ENCODE peak calls at places on chromosomes 7 and 10, in ten cellular contexts. P is caudate nucleus, L is heart left ventricle, D is mammary epithelial cell, T is GM23248, O is brain microvascular endothelial cell, E is psoas muscle, M is AG04450, N is hepatocyte, U is SK-N-SH. B is an unnamed sample.

GRCh38 chr10:96366508-96366907 is 7.7 kb upstream of the OPALIN start:
- DNase-seq in P (no peak), L (no peak), D (no peak), T (no peak), O (no peak), E (no peak), M (peak), N (no peak), U (no peak), B (no peak)

GRCh38 chr10:76080991-76081390 is 649.6 kb downstream of the LRMDA start:
- DNase-seq in P (no peak), L (no peak), D (peak), T (peak), O (peak), E (no peak), M (no peak), N (no peak), U (no peak), B (no peak)

GRCh38 chr10:69801094-69801433 is 642 bp upstream of the COL13A1 start:
- DNase-seq in P (no peak), L (peak), D (peak), T (peak), O (peak), E (peak), M (no peak), N (peak), U (peak), B (no peak)

GRCh38 chr7:143407296-143408246 is 1.1 kb downstream of the EPHA1 start:
- DNase-seq in P (no peak), L (no peak), D (no peak), T (no peak), O (no peak), E (no peak), M (no peak), N (no peak), U (no peak), B (no peak)

GRCh38 chr7:22934023-22934422 is 79.9 kb downstream of the HYCC1 start:
- DNase-seq in P (no peak), L (no peak), D (no peak), T (peak), O (no peak), E (no peak), M (no peak), N (no peak), U (no peak), B (no peak)

GRCh38 chr7:146359181-146359580 is 242.6 kb downstream of the CNTNAP2 start:
- DNase-seq in P (no peak), L (no peak), D (no peak), T (no peak), O (peak), E (no peak), M (no peak), N (no peak), U (no peak), B (no peak)

GRCh38 chr10:22846294-22846693 is 81.6 kb upstream of the ARMC3 start:
- DNase-seq in P (no peak), L (no peak), D (no peak), T (no peak), O (no peak), E (no peak), M (no peak), N (no peak), U (no peak), B (no peak)

GRCh38 chr10:126749030-126749655 is 78.7 kb upstream of the C10orf90 start:
- DNase-seq in P (peak), L (peak), D (peak), T (peak), O (peak), E (peak), M (peak), N (peak), U (peak), B (peak)

GRCh38 chr10:62095341-62096071 is 173.1 kb downstream of the RTKN2 start:
- DNase-seq in P (peak), L (no peak), D (peak), T (peak), O (no peak), E (no peak), M (no peak), N (no peak), U (no peak), B (no peak)

GRCh38 chr7:149773446-149774236 is at the start of gene ZNF467:
- DNase-seq in P (peak), L (peak), D (no peak), T (peak), O (no peak), E (peak), M (no peak), N (peak), U (peak), B (no peak)

GRCh38 chr7:28904539-28905143 is 53.5 kb downstream of the TRIL start:
- DNase-seq in P (no peak), L (no peak), D (no peak), T (peak), O (no peak), E (no peak), M (no peak), N (peak), U (peak), B (no peak)

GRCh38 chr7:106915407-106915806 is 50.3 kb downstream of the PIK3CG start:
- DNase-seq in P (no peak), L (no peak), D (no peak), T (no peak), O (no peak), E (no peak), M (no peak), N (no peak), U (no peak), B (no peak)

GRCh38 chr10:77163670-77164348 is 473.8 kb downstream of the KCNMA1 start:
- DNase-seq in P (no peak), L (no peak), D (peak), T (peak), O (peak), E (peak), M (peak), N (peak), U (peak), B (peak)

GRCh38 chr10:90162464-90162863 is 461.1 kb downstream of the KIF20B start:
- DNase-seq in P (no peak), L (no peak), D (peak), T (no peak), O (no peak), E (no peak), M (peak), N (no peak), U (no peak), B (no peak)

GRCh38 chr7:86469680-86470295 is 173.9 kb upstream of the GRM3 start:
- DNase-seq in P (peak), L (no peak), D (peak), T (peak), O (peak), E (peak), M (no peak), N (peak), U (peak), B (peak)

GRCh38 chr7:129053938-129054437 is 923 bp downstream of the TNPO3 start:
- DNase-seq in P (no peak), L (no peak), D (no peak), T (peak), O (no peak), E (no peak), M (no peak), N (peak), U (no peak), B (no peak)

GRCh38 chr7:25727446-25727845 is 424.6 kb upstream of the NFE2L3 start:
- DNase-seq in P (no peak), L (no peak), D (no peak), T (no peak), O (no peak), E (no peak), M (no peak), N (no peak), U (no peak), B (no peak)

DNA sequence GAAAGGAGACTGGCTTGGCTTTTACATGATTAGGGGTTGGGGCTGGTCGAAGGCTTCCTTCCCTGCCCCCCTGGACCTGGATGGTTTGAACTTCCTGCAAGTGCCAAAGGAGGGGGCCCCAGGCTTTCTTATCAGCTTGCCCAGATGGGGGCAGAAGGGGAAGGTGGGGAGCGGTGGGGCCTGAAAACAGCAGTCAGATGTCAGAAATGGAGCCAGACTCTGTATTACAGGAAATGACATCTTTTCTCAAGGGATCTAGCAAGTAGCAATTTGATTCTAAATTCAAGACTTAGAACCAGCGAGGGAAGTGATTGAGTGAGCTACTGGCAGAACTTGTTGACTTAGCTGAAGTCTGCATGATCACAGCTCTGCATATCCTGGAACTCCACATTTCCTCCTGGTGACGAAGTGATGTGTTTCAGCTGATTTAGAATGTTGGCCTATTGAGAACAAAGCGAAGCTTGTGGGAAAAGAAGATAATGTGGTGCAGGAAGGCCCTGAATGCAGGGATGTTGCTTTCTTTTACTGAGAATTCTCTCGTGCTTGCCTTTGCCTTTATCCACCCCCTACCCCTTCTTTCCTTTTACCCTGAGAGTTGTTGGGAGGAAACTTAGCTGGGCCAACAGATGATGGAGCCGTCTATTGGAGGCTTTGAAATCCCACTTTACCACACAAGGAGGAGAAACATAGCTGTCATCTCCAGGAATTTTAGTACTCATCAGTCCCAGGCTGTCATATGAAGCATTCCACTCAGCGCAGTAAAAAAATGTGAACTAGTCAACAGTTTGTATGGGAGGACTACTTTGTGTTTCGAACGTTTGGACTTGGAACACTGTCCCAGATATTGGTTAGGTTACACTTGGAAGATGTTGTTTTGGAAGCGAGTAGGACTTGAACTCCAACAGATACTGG is 43.2 kb downstream of the CCNY start:
- DNase-seq in P (peak), L (peak), D (no peak), T (peak), O (peak), E (peak), M (peak), N (peak), U (no peak), B (no peak)
- H3K27ac ChIP-seq in P (peak), L (peak), D (no peak), T (peak), O (peak), E (peak), M (peak), N (peak), U (no peak), B (no peak)

GRCh38 chr7:96663871-96664445 is 45.7 kb downstream of the SEM1 start:
- DNase-seq in P (no peak), L (no peak), D (no peak), T (no peak), O (no peak), E (no peak), M (no peak), N (no peak), U (no peak), B (no peak)

GRCh38 chr7:96665689-96666088 is 44.0 kb downstream of the SEM1 start:
- DNase-seq in P (no peak), L (no peak), D (no peak), T (no peak), O (no peak), E (no peak), M (no peak), N (no peak), U (no peak), B (no peak)

GRCh38 chr7:96667026-96667425 is 42.6 kb downstream of the SEM1 start:
- DNase-seq in P (no peak), L (no peak), D (no peak), T (no peak), O (no peak), E (no peak), M (no peak), N (no peak), U (no peak), B (no peak)

GRCh38 chr7:96663457-96663856 is 46.2 kb downstream of the SEM1 start:
- DNase-seq in P (no peak), L (no peak), D (no peak), T (no peak), O (no peak), E (no peak), M (no peak), N (no peak), U (no peak), B (no peak)

GRCh38 chr7:96664793-96665192 is 44.9 kb downstream of the SEM1 start:
- DNase-seq in P (no peak), L (no peak), D (no peak), T (no peak), O (no peak), E (no peak), M (no peak), N (no peak), U (no peak), B (no peak)
- H3K27ac ChIP-seq in P (no peak), L (no peak), D (no peak), T (no peak), O (no peak), E (no peak), M (no peak), N (no peak), U (no peak), B (no peak)

DNA sequence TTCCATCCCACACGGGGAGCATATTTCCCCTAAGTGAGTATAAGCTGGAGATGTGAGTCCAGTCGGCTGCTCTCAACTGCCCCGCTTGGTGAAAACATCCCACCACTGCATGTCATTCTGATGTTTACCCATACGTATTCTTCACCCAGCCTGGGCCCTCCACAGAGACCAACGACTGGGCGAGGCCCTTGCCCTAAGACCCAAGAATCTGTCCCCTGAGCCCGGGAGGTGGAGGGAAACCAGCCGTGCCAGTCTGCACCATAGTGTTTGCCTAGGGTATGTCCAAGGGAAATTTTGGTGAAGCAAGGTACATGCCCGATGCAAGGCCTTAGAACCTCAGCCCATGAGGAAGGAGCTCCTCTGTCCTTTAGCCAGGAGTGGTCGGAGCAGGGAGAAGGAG is 67.9 kb downstream of the RGS10 start:
- DNase-seq in P (no peak), L (no peak), D (no peak), T (no peak), O (no peak), E (no peak), M (no peak), N (no peak), U (no peak), B (no peak)
- H3K27ac ChIP-seq in P (no peak), L (no peak), D (no peak), T (no peak), O (no peak), E (no peak), M (no peak), N (no peak), U (no peak), B (no peak)

GRCh38 chr10:59870152-59870551 is 36.2 kb downstream of the CCDC6 start:
- DNase-seq in P (peak), L (no peak), D (no peak), T (no peak), O (no peak), E (no peak), M (no peak), N (no peak), U (no peak), B (no peak)
- H3K27ac ChIP-seq in P (peak), L (no peak), D (no peak), T (no peak), O (no peak), E (no peak), M (no peak), N (no peak), U (no peak), B (no peak)

GRCh38 chr10:122363311-122363710 is 11.2 kb upstream of the PLEKHA1 start:
- DNase-seq in P (no peak), L (peak), D (peak), T (no peak), O (no peak), E (no peak), M (no peak), N (no peak), U (no peak), B (no peak)
- H3K27ac ChIP-seq in P (no peak), L (no peak), D (peak), T (no peak), O (no peak), E (no peak), M (no peak), N (no peak), U (no peak), B (peak)

GRCh38 chr7:102417105-102417504 is 16.3 kb upstream of the ORAI2 start:
- DNase-seq in P (peak), L (no peak), D (no peak), T (no peak), O (no peak), E (no peak), M (no peak), N (no peak), U (no peak), B (no peak)

GRCh38 chr7:102416406-102416805 is 17.0 kb upstream of the ORAI2 start:
- DNase-seq in P (no peak), L (no peak), D (no peak), T (no peak), O (no peak), E (no peak), M (no peak), N (no peak), U (no peak), B (no peak)

GRCh38 chr7:102415685-102416225 is 17.6 kb upstream of the ORAI2 start:
- DNase-seq in P (no peak), L (no peak), D (no peak), T (no peak), O (no peak), E (no peak), M (no peak), N (no peak), U (peak), B (no peak)

GRCh38 chr7:102421706-102422105 is 11.7 kb upstream of the ORAI2 start:
- DNase-seq in P (no peak), L (no peak), D (no peak), T (no peak), O (no peak), E (no peak), M (no peak), N (no peak), U (no peak), B (no peak)

GRCh38 chr7:102418603-102419002 is 14.8 kb upstream of the ORAI2 start:
- DNase-seq in P (no peak), L (no peak), D (no peak), T (no peak), O (no peak), E (no peak), M (no peak), N (no peak), U (no peak), B (no peak)
- H3K27ac ChIP-seq in P (no peak), L (no peak), D (no peak), T (no peak), O (no peak), E (no peak), M (no peak), N (no peak), U (no peak), B (no peak)

GRCh38 chr7:1691096-1691495 is 21.0 kb downstream of the ELFN1 start:
- DNase-seq in P (no peak), L (peak), D (no peak), T (no peak), O (no peak), E (peak), M (no peak), N (no peak), U (peak), B (no peak)
- H3K27ac ChIP-seq in P (no peak), L (no peak), D (no peak), T (no peak), O (no peak), E (no peak), M (no peak), N (no peak), U (no peak), B (no peak)

GRCh38 chr7:140677496-140677895 is 4.8 kb downstream of the ADCK2 start:
- DNase-seq in P (no peak), L (no peak), D (no peak), T (no peak), O (no peak), E (no peak), M (no peak), N (no peak), U (no peak), B (no peak)

GRCh38 chr7:140674899-140675701 is 2.4 kb downstream of the ADCK2 start:
- DNase-seq in P (peak), L (no peak), D (no peak), T (peak), O (peak), E (no peak), M (no peak), N (peak), U (peak), B (no peak)

GRCh38 chr7:140674356-140674800 is 1.6 kb downstream of the ADCK2 start:
- DNase-seq in P (no peak), L (no peak), D (no peak), T (no peak), O (no peak), E (no peak), M (no peak), N (no peak), U (no peak), B (no peak)

GRCh38 chr7:140676303-140676702 is 3.6 kb downstream of the ADCK2 start:
- DNase-seq in P (no peak), L (no peak), D (no peak), T (no peak), O (no peak), E (no peak), M (no peak), N (no peak), U (no peak), B (no peak)

GRCh38 chr7:140675726-140676125 is 3.0 kb downstream of the ADCK2 start:
- DNase-seq in P (no peak), L (no peak), D (no peak), T (no peak), O (no peak), E (no peak), M (no peak), N (no peak), U (no peak), B (no peak)
- H3K27ac ChIP-seq in P (peak), L (no peak), D (no peak), T (no peak), O (no peak), E (no peak), M (no peak), N (no peak), U (no peak), B (peak)

B was measured in epithelial cell of prostate.